ENCODE peak calls at places on chromosomes 4 and X, in eight cellular contexts. S, F, H, M, R, U, L and A are unnamed samples.

GRCh38 chr4:10205223-10205622 is 88.6 kb upstream of the WDR1 start:
- DNase-seq in U (no peak), H (peak; percentile 0), R (no peak), F (no peak), L (no peak), S (no peak), M (no peak), A (no peak)

GRCh38 chr4:159487284-159487747 is 384.4 kb downstream of the RAPGEF2 start:
- DNase-seq in H (peak; percentile 23), L (peak; percentile 37), U (peak; percentile 57), M (peak; percentile 25), R (peak; percentile 33), S (peak; percentile 84), F (peak; percentile 54), A (peak; percentile 27)

GRCh38 chrX:118974908-118975671 is 672 bp downstream of the LONRF3 start:
- DNase-seq in U (no peak), M (no peak), F (peak; percentile 33), R (peak; percentile 62), S (no peak), H (peak; percentile 55), L (no peak), A (peak; percentile 11)

GRCh38 chr4:26558166-26558895 is 25.6 kb upstream of the TBC1D19 start:
- DNase-seq in F (no peak), H (no peak), S (no peak), M (no peak), L (no peak), U (no peak), R (no peak), A (no peak)

GRCh38 chrX:72367524-72367923 is 61.8 kb upstream of the CITED1 start:
- DNase-seq in L (no peak), S (no peak), U (no peak), H (no peak), M (no peak), F (no peak), R (no peak), A (no peak)

GRCh38 chr4:168390041-168390440 is 71.5 kb upstream of the DDX60 start:
- DNase-seq in L (no peak), F (no peak), U (no peak), M (no peak), R (no peak), H (no peak), S (no peak), A (no peak)

GRCh38 chr4:3410401-3411135 is 31.2 kb upstream of the HGFAC start:
- DNase-seq in U (no peak), S (no peak), R (no peak), F (no peak), M (no peak), H (no peak), L (no peak), A (no peak)

GRCh38 chr4:1222938-1223690 is 25.8 kb downstream of the CTBP1 start:
- DNase-seq in U (no peak), F (no peak), M (no peak), H (no peak), L (no peak), S (no peak), R (no peak), A (no peak)

GRCh38 chrX:30313322-30313721 is 4.1 kb upstream of the NR0B1 start:
- DNase-seq in L (no peak), F (no peak), H (no peak), S (no peak), R (no peak), M (no peak), U (no peak), A (no peak)

GRCh38 chrX:43836435-43837184 is 45.6 kb downstream of the MAOB start:
- DNase-seq in H (no peak), S (peak; percentile 55), M (peak; percentile 18), F (peak; percentile 2), U (peak; percentile 36), L (no peak), R (no peak), A (no peak)

GRCh38 chrX:39302838-39303237 is 501.6 kb downstream of the MID1IP1 start:
- DNase-seq in S (no peak), R (no peak), M (no peak), H (no peak), L (no peak), F (no peak), U (no peak), A (no peak)

GRCh38 chr4:82745173-82745842 is 53.3 kb downstream of the SCD5 start:
- DNase-seq in H (no peak), S (no peak), R (no peak), M (no peak), U (peak; percentile 90), L (no peak), F (no peak), A (no peak)

GRCh38 chrX:4547218-4547836 is 833.9 kb upstream of the PRKX start:
- DNase-seq in L (peak; percentile 33), R (peak; percentile 27), H (peak; percentile 4), M (peak; percentile 4), F (peak; percentile 24), S (peak; percentile 86), U (peak; percentile 16), A (peak; percentile 46)